ENCODE peak calls at places on chromosomes 3 and 15, in four cellular contexts. Q is stimulated activated naive CD8-positive, alpha-beta T cell treated with anti-CD3 and anti-CD28 coated beads, Interleukin-15, Interleukin-2, amounts not matched to agents 100 U/mL and 50 U/mL, for 24 hours; C is heart right ventricle; D is effector memory CD8-positive, alpha-beta T cell. W is an unnamed sample.

GRCh38 chr3:29514912-29515311 is 234.0 kb downstream of the RBMS3 start:
- ATAC-seq in Q (no peak), C (no peak), D (no peak), W (no peak)

GRCh38 chr15:45648521-45649200 is 13.8 kb downstream of the SQOR start:
- ATAC-seq in Q (no peak), C (no peak), D (no peak), W (peak)

GRCh38 chr3:115475178-115476041 is 147.9 kb upstream of the GAP43 start:
- ATAC-seq in Q (no peak), C (no peak), D (no peak), W (no peak)

GRCh38 chr15:84987949-84988624 is 6.4 kb downstream of the PDE8A start:
- ATAC-seq in Q (no peak), C (no peak), D (peak), W (peak)

GRCh38 chr3:162196964-162197363 is 700.4 kb downstream of the OTOL1 start:
- ATAC-seq in Q (no peak), C (no peak), D (no peak), W (no peak)

GRCh38 chr15:68587769-68588385 is 9.1 kb downstream of the CORO2B start:
- ATAC-seq in Q (peak), C (no peak), D (no peak), W (peak)

GRCh38 chr15:66830358-66830757 is 128.3 kb downstream of the SMAD6 start:
- ATAC-seq in Q (no peak), C (peak), D (no peak), W (no peak)

GRCh38 chr15:65990298-65990981 is 121.1 kb downstream of the RAB11A start:
- ATAC-seq in Q (no peak), C (no peak), D (no peak), W (no peak)

GRCh38 chr3:57737840-57738239 is 18.3 kb upstream of the SLMAP start:
- ATAC-seq in Q (no peak), C (no peak), D (no peak), W (no peak)

GRCh38 chr15:86201313-86202008 is 121.8 kb downstream of the AGBL1 start:
- ATAC-seq in Q (no peak), C (no peak), D (no peak), W (peak)

GRCh38 chr15:41573396-41573795 is 14.4 kb downstream of the TYRO3 start:
- ATAC-seq in Q (no peak), C (no peak), D (no peak), W (no peak)

GRCh38 chr3:81554805-81555204 is 206.6 kb downstream of the GBE1 start:
- ATAC-seq in Q (no peak), C (peak), D (no peak), W (no peak)

GRCh38 chr3:7381741-7382140 is 520.8 kb downstream of the GRM7 start:
- ATAC-seq in Q (no peak), C (no peak), D (no peak), W (no peak)

GRCh38 chr3:14360123-14360881 is 42.1 kb upstream of the SLC6A6 start:
- ATAC-seq in Q (no peak), C (no peak), D (no peak), W (no peak)

GRCh38 chr15:71332605-71333004 is 217.3 kb downstream of the THSD4 start:
- ATAC-seq in Q (no peak), C (no peak), D (no peak), W (no peak)

GRCh38 chr3:172803489-172803888 is 53.0 kb downstream of the ECT2 start:
- ATAC-seq in Q (no peak), C (no peak), D (no peak), W (no peak)

GRCh38 chr3:19029837-19030835 is 118.2 kb upstream of the KCNH8 start:
- ATAC-seq in Q (peak), C (no peak), D (no peak), W (peak)

GRCh38 chr15:31440754-31441298 is 114.2 kb downstream of the KLF13 start:
- ATAC-seq in Q (no peak), C (peak), D (peak), W (peak)

GRCh38 chr3:189122120-189122519 is 49.7 kb upstream of the TPRG1 start:
- ATAC-seq in Q (no peak), C (peak), D (no peak), W (no peak)

GRCh38 chr3:198064420-198064819 is 104.4 kb downstream of the LMLN start:
- ATAC-seq in Q (no peak), C (no peak), D (no peak), W (peak)

GRCh38 chr15:67882487-67883227 is 42.8 kb upstream of the RNU6-1 start:
- ATAC-seq in Q (no peak), C (no peak), D (no peak), W (no peak)

GRCh38 chr3:52775877-52776276 is 1.5 kb upstream of the ITIH1 start:
- ATAC-seq in Q (no peak), C (no peak), D (no peak), W (no peak)

GRCh38 chr15:78630886-78631633 is 9.9 kb downstream of the CHRNB4 start:
- ATAC-seq in Q (no peak), C (no peak), D (no peak), W (no peak)

GRCh38 chr3:9784876-9785443 is 7.3 kb downstream of the TADA3 start:
- ATAC-seq in Q (no peak), C (no peak), D (no peak), W (no peak)

GRCh38 chr15:87944687-87945086 is 311.9 kb downstream of the NTRK3 start:
- ATAC-seq in Q (no peak), C (peak), D (no peak), W (no peak)

GRCh38 chr3:42852443-42852842 is 23.2 kb downstream of the CYP8B1 start:
- ATAC-seq in Q (no peak), C (no peak), D (no peak), W (no peak)

GRCh38 chr15:43286074-43286473 is 19.3 kb upstream of the TGM5 start:
- ATAC-seq in Q (no peak), C (no peak), D (no peak), W (no peak)

GRCh38 chr3:170418422-170419300 is at the start of gene CLDN11:
- ATAC-seq in Q (no peak), C (peak), D (no peak), W (peak)